ENCODE peak calls at places on chromosomes 7 and 10, in four cellular contexts. Y is NCI-H774, J is activated T-cell treated with anti-CD3 and anti-CD28 coated beads for 1 hour, Q is memory B cell. R is an unnamed sample.

GRCh38 chr10:63314020-63314419 is 151.8 kb downstream of the JMJD1C start:
- DNase-seq in Y (no peak), J (no peak), Q (no peak), R (no peak)

GRCh38 chr7:3042861-3043489 is 692 bp downstream of the CARD11 start:
- DNase-seq in Y (no peak), J (peak), Q (peak), R (peak)

GRCh38 chr7:67854784-67855183 is 858.2 kb downstream of the TYW1 start:
- DNase-seq in Y (no peak), Q (no peak), J (no peak), R (no peak)

GRCh38 chr7:99201027-99201426 is 6.9 kb downstream of the KPNA7 start:
- DNase-seq in Q (no peak), Y (no peak), J (no peak), R (no peak)

GRCh38 chr10:58023341-58024073 is 244.2 kb downstream of the IPMK start:
- DNase-seq in J (no peak), Y (no peak), Q (no peak), R (no peak)

GRCh38 chr10:19629559-19629958 is 186.7 kb upstream of the PLXDC2 start:
- DNase-seq in J (no peak), Q (no peak), Y (no peak), R (no peak)

GRCh38 chr7:29239638-29240037 is 45.1 kb downstream of the CHN2 start:
- DNase-seq in J (no peak), Q (no peak), Y (no peak), R (no peak)

GRCh38 chr7:8440670-8441069 is 7.3 kb downstream of the NXPH1 start:
- DNase-seq in Q (no peak), Y (no peak), J (no peak), R (no peak)

GRCh38 chr10:47047127-47047504 is 135.9 kb downstream of the PTPN20 start:
- DNase-seq in Y (no peak), J (no peak), Q (no peak), R (no peak)

GRCh38 chr10:44827431-44828006 is 83.6 kb upstream of the TMEM72 start:
- DNase-seq in Q (no peak), Y (peak), J (no peak), R (no peak)

GRCh38 chr7:35249537-35249907 is 4.4 kb downstream of the TBX20 start:
- DNase-seq in Q (no peak), Y (no peak), J (no peak), R (no peak)

GRCh38 chr10:30862486-30862885 is 169.2 kb downstream of the ZNF438 start:
- DNase-seq in J (no peak), Y (no peak), Q (no peak), R (no peak)

R was measured in naive thymus-derived CD8-positive, alpha-beta T cell.